ENCODE peak calls at places on chromosomes 6 and 20, in eight cellular contexts. D is cardiac fibroblast, G is GM12865, Y is cardiac muscle cell, K is bronchial epithelial cell, X is GM06990, Z is dorsolateral prefrontal cortex, O is OCI-LY7. R is an unnamed sample.

GRCh38 chr6:152749336-152749735 is 1.3 kb upstream of the VIP start:
- DNase-seq in D (no peak), G (no peak), Y (no peak), K (no peak), X (no peak), Z (no peak), O (no peak), R (no peak)

GRCh38 chr6:97133071-97133470 is 149.9 kb downstream of the MMS22L start:
- DNase-seq in D (no peak), G (no peak), Y (peak; percentile 9), K (no peak), X (no peak), Z (peak; percentile 77), O (no peak), R (peak; percentile 22)

GRCh38 chr20:23687986-23688385 is 852 bp downstream of the CST4 start:
- DNase-seq in D (no peak), G (no peak), Y (no peak), K (no peak), X (no peak), Z (no peak), O (no peak), R (no peak)

GRCh38 chr6:103854059-103854458 is 1005.7 kb downstream of the HACE1 start:
- DNase-seq in D (no peak), G (no peak), Y (no peak), K (no peak), X (no peak), Z (no peak), O (no peak), R (no peak)

GRCh38 chr20:39939241-39939865 is 749.7 kb downstream of the MAFB start:
- DNase-seq in D (no peak), G (no peak), Y (no peak), K (no peak), X (no peak), Z (no peak), O (no peak), R (no peak)

GRCh38 chr20:10414982-10415650 is 18.9 kb downstream of the MKKS start:
- DNase-seq in D (peak; percentile 53), G (no peak), Y (peak; percentile 41), K (peak; percentile 84), X (no peak), Z (no peak), O (no peak), R (peak; percentile 65)

GRCh38 chr20:23937303-23938117 is 51.1 kb downstream of the GGTLC1 start:
- DNase-seq in D (peak; percentile 67), G (peak; percentile 66), Y (peak; percentile 65), K (peak; percentile 57), X (no peak), Z (peak; percentile 83), O (peak; percentile 41), R (peak; percentile 64)

GRCh38 chr20:41524980-41525613 is 93.1 kb downstream of the CHD6 start:
- DNase-seq in D (peak; percentile 64), G (no peak), Y (peak; percentile 67), K (peak; percentile 80), X (no peak), Z (peak; percentile 82), O (no peak), R (peak; percentile 77)

GRCh38 chr6:15462717-15463525 is 199.9 kb downstream of the DTNBP1 start:
- DNase-seq in D (peak; percentile 58), G (no peak), Y (peak; percentile 46), K (no peak), X (no peak), Z (no peak), O (no peak), R (no peak)

GRCh38 chr6:49524541-49524940 is 24.8 kb downstream of the GLYATL3 start:
- DNase-seq in D (no peak), G (no peak), Y (no peak), K (no peak), X (no peak), Z (no peak), O (no peak), R (no peak)

DNA sequence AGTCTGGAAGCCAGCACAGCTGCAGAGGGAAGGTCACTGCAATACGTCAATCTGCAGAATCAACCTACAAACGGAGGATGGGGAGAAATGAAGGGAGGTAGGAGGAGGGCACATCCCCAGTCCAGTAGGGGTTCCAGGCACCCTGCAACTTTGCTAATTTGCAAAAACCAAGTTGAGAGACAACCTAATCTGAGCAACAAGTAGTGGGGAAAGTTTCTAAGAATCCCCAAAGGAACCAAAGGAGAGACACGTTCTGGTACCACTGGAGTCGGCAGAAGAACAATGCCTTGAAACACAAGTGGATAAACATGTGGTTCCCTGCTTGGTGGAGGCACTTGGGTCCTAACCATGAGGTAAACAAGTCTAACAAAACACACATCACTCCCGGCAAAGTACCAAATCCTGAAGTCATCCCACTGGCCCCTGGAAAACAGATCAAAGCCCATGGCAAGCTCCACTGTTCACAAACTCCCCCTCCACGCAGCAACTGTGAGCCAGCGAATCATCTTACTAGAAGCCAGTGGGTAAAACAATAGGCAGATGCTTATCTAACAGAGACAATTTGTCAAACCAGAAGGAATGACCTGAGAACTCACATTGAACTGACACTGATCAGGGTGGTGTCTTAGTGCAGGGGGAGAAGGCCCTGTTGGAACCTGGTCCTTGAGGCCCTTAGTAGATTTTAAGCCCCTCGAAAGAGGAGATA is 4.7 kb downstream of the MRPS18A start:
- DNase-seq in D (no peak), G (no peak), Y (no peak), K (no peak), X (no peak), Z (no peak), O (no peak), R (no peak)
- H3K4me3 ChIP-seq in D (no peak overlapping the region), G (no peak overlapping the region), Y (no peak overlapping the region), K (no peak overlapping the region), X (no peak overlapping the region), Z (no peak overlapping the region), O (no peak overlapping the region), R (no peak overlapping the region)

DNA sequence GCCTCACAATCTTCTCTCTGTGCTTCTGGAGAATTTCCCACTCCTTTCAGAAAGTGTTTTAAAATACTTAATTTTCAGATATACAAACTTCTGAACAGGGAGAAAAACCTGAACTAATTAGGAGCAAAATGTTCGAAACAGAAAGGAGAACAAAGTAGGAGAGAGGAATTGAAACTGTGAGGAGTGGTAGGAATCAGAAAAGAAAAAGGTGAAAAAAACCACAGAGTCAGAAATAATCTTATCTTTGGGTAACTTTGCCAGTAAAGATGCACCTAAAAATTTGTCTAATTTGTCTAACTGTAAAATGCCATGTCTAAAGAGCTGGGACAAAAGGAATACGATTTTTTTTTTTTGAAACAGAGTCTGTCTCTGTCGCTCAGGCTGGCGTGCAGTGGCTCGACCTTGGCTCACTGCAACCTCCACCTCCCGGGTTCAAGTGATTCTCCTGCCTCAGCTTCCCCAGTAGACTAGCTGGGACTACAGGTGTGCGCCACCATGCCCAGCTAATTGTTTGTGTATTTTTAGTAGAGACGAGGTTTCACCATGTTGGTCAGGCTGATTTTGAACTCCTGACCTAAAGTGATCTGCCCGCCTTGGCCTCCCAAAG is 4.7 kb upstream of the RIPOR2 start:
- DNase-seq in D (no peak), G (peak; percentile 31), Y (no peak), K (no peak), X (no peak), Z (no peak), O (no peak), R (no peak)
- H3K4me3 ChIP-seq in D (no peak overlapping the region), G (peak overlapping the region; percentile 2), Y (no peak overlapping the region), K (no peak overlapping the region), X (peak overlapping the region; percentile 14), Z (no peak overlapping the region), O (peak overlapping the region; percentile 27), R (no peak overlapping the region)

DNA sequence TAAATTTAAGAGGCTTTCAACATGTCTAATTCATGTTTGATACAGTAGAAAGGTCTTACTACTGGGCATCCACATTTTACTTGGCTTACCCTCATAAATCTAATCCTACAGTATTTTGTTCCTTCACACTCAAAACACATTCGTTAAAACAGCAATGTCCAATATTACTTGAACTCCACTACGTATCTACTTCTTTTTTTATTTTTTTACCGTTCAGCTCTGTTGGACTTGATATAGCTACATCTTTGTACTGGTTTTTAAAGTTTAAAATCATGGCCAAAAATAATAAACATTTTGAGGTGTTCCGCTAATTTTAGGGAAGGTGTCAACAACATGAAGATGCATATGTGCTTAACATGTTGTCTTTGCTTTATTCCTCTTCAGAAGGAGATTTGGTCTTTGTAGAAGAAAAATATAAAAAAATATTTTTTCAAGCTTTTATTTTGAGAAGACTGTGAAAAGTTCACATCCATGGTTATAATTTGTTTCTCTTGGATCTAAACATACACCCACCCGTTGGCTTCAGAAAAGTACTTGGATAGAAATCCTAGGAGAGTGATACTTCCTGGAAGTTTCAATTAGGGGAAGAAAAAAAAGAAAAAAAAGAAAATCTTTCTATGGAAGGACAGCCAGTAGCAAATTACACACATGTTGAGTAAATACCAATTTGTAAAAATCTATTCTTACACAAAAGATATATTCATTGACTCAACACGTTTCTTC is 71.5 kb downstream of the EPB41L2 start:
- DNase-seq in D (peak; percentile 45), G (no peak), Y (no peak), K (no peak), X (no peak), Z (no peak), O (no peak), R (no peak)
- H3K4me3 ChIP-seq in D (no peak overlapping the region), G (no peak overlapping the region), Y (no peak overlapping the region), K (no peak overlapping the region), X (no peak overlapping the region), Z (no peak overlapping the region), O (no peak overlapping the region), R (no peak overlapping the region)

GRCh38 chr6:12289655-12290489 is at the start of gene EDN1:
- DNase-seq in D (peak; percentile 93), G (peak; percentile 86), Y (peak; percentile 93), K (peak; percentile 80), X (peak; percentile 84), Z (peak; percentile 75), O (peak; percentile 57), R (peak; percentile 88)

GRCh38 chr6:12290490-12290820 is 294 bp downstream of the EDN1 start:
- DNase-seq in D (no peak), G (no peak), Y (no peak), K (no peak), X (no peak), Z (no peak), O (no peak), R (no peak)

GRCh38 chr6:12291083-12291784 is 1.1 kb downstream of the EDN1 start:
- DNase-seq in D (no peak), G (no peak), Y (no peak), K (peak; percentile 39), X (peak; percentile 37), Z (no peak), O (no peak), R (peak; percentile 47)

GRCh38 chr6:12288211-12288618 is 1.9 kb upstream of the EDN1 start:
- DNase-seq in D (no peak), G (no peak), Y (no peak), K (no peak), X (no peak), Z (no peak), O (no peak), R (peak; percentile 77)

DNA sequence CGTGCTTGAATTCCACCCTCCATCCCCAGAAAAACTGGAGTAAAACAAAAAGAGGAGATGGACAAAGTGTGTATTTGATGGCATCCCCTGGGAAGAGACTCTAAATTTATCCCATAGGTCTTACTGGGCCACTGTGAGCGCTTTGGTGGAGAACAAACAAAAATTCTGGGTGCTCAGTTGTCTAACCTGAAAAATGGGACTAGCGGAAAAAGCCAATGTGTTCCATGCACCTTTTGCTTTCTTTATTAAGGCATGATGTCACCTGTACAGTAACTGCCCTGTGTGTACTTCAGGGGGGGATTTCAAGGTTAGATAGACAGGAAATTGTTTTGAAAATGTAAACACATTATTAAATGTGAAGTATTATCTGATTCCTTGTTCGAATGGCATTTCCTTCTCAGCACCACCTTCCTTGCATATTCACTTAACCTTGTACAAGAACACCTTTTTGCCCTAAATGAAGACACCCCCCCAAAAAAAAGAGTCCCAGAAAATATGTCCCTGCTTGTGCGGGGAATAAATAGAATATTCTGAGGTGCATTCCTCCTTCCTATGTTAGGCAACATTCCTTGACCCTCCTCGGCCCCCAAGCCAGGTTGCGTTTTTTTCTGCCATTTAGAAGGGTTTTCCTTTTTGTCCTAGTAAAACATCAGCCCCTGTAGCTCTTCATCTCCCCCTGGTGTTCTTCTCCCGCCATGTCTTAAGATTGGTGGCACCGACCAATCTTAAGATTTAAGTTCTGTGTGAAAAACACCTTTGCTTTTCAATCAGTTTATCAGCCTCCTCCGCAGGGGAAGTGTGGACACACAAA is 1.1 kb upstream of the EDN1 start:
- DNase-seq in D (peak; percentile 76), G (peak; percentile 79), Y (peak; percentile 80), K (peak; percentile 78), X (peak; percentile 31), Z (no peak), O (peak; percentile 64), R (peak; percentile 82)
- H3K4me3 ChIP-seq in D (peak overlapping the region; percentile 65), G (peak overlapping the region; percentile 81), Y (peak overlapping the region; percentile 34), K (peak overlapping the region; percentile 48), X (peak overlapping the region; percentile 74), Z (peak overlapping the region; percentile 55), O (peak overlapping the region; percentile 57), R (peak overlapping the region; percentile 80)

R was measured in epithelial cell of esophagus.